ENCODE peak calls at places on chromosomes 3 and 15, in six cellular contexts. Q is MM.1S, B is vagina, L is keratinocyte, D is astrocyte, V is tibial artery. M is an unnamed sample.

GRCh38 chr15:52037889-52038505 is 19.0 kb downstream of the MAPK6 start:
- DNase-seq in Q (no peak), B (no peak), L (no peak), D (no peak), V (no peak), M (no peak)

GRCh38 chr3:45092132-45093031 is 53.8 kb downstream of the CDCP1 start:
- DNase-seq in Q (no peak), B (no peak), L (peak; percentile 81), D (peak; percentile 93), V (no peak), M (peak; percentile 66)

GRCh38 chr3:151460774-151461450 is at the start of gene IGSF10:
- DNase-seq in Q (no peak), B (no peak), L (no peak), D (no peak), V (peak; percentile 67), M (no peak)

GRCh38 chr3:167843483-167843882 is 108.0 kb downstream of the SERPINI1 start:
- DNase-seq in Q (no peak), B (no peak), L (no peak), D (no peak), V (no peak), M (no peak)

GRCh38 chr15:49331951-49332350 is 91.1 kb upstream of the FGF7 start:
- DNase-seq in Q (no peak), B (no peak), L (no peak), D (peak; percentile 16), V (no peak), M (no peak)

GRCh38 chr3:36543276-36543997 is 163.1 kb downstream of the STAC start:
- DNase-seq in Q (no peak), B (no peak), L (no peak), D (peak; percentile 37), V (no peak), M (no peak)

GRCh38 chr3:117645561-117646242 is 936.1 kb downstream of the TUSC7 start:
- DNase-seq in Q (peak; percentile 73), B (no peak), L (no peak), D (no peak), V (no peak), M (no peak)

GRCh38 chr15:43998607-43999006 is 171.8 kb downstream of the WDR76 start:
- DNase-seq in Q (no peak), B (no peak), L (no peak), D (peak; percentile 75), V (no peak), M (no peak)

GRCh38 chr3:185995352-185995751 is 57.5 kb upstream of the TRA2B start:
- DNase-seq in Q (no peak), B (no peak), L (no peak), D (peak; percentile 81), V (no peak), M (peak; percentile 12)

GRCh38 chr3:47057212-47057671 is 77.8 kb downstream of the NBEAL2 start:
- DNase-seq in Q (no peak), B (no peak), L (no peak), D (peak; percentile 69), V (no peak), M (no peak)

GRCh38 chr3:56144792-56145191 is 323.5 kb downstream of the ERC2 start:
- DNase-seq in Q (no peak), B (no peak), L (no peak), D (no peak), V (no peak), M (no peak)

GRCh38 chr3:195042741-195043611 is 228.0 kb downstream of the XXYLT1 start:
- DNase-seq in Q (no peak), B (no peak), L (no peak), D (no peak), V (peak; percentile 33), M (no peak)

GRCh38 chr3:127140501-127141460 is 52.1 kb upstream of the PRR23E start:
- DNase-seq in Q (no peak), B (no peak), L (no peak), D (no peak), V (peak; percentile 53), M (no peak)

GRCh38 chr3:184604956-184605290 is 43.3 kb downstream of the EPHB3 start:
- DNase-seq in Q (no peak), B (no peak), L (no peak), D (no peak), V (no peak), M (no peak)
- H3K27me3 ChIP-seq in Q (peaks cover 57% of the 10 kb centered on the region), B (no peaks in the 10 kb centered on the region), L (peaks cover 13% of the 10 kb centered on the region), D (peaks cover 44% of the 10 kb centered on the region), V (peaks cover 52% of the 10 kb centered on the region), M (peaks cover 30% of the 10 kb centered on the region)

DNA sequence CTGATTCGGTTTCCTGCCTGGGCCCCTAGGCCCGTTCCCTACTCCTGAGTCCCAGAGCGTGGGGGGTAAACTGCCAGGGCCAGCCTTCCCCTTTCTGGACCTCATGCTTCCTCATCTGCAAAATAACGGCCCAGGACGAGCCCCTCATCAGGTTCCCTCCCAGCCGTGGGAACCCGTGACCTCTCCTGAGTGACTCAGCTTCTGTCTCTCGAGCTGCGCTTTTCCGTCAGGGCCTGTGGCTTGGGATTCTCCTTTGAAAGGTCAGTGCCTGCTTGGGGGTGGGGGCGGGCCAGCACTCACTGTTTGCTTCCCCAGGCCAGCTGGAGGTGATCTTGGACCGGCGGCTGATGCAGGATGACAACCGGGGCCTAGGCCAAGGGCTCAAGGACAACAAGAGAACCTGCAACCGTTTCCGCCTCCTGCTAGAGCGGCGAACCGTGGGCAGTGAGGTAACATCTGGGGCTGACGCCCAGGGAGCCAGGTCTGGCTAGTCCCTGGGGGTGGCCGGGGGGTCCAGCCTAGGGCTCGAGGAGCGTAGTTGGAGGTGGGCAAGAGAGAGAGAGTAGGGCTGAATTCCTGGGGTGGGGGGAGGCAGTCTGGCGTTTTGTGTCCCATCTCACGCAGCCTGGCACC is 12.8 kb downstream of the MAN2A2 start:
- DNase-seq in Q (no peak), B (peak; percentile 88), L (no peak), D (no peak), V (no peak), M (no peak)
- TF ChIP-seq CTCF in Q (no peak), B (no peak), L (no peak), D (no peak), V (no peak), M (no peak)

GRCh38 chr15:40618023-40618422 is 24.0 kb downstream of the KNL1 start:
- DNase-seq in Q (no peak), B (no peak), L (no peak), D (no peak), V (no peak), M (no peak)

DNA sequence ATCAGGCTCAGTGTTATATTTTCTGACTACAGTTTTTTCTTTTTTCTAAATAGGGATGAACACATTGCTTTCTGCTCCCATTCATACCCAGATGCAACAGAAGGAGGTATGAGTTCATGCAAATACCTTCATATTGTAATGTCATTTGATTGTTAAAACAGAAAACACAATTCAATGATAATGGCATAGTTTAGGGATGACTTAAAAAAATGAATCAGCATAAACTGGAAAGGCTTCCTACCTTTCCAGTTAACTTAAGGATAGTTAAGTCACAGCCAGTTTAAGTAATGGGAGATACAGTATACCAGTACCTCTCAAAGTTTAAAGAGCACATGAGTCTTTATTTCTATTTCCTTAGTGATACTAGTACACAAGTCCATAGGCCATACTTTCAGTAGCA is 24.9 kb downstream of the KNL1 start:
- DNase-seq in Q (no peak), B (no peak), L (no peak), D (peak; percentile 25), V (no peak), M (no peak)
- H3K36me3 ChIP-seq in Q (no peaks in the 10 kb centered on the region), B (no peaks in the 10 kb centered on the region), L (no peaks in the 10 kb centered on the region), D (peaks cover 9% of the 10 kb centered on the region), V (no peaks in the 10 kb centered on the region), M (no peaks in the 10 kb centered on the region)

GRCh38 chr15:89495638-89496145 is 691 bp downstream of the RHCG start:
- DNase-seq in Q (peak; percentile 60), B (peak; percentile 64), L (no peak), D (no peak), V (peak; percentile 48), M (no peak)
- H3K27me3 ChIP-seq in Q (peaks cover 26% of the 10 kb centered on the region), B (peaks cover 9% of the 10 kb centered on the region), L (peaks cover 15% of the 10 kb centered on the region), D (peaks cover 35% of the 10 kb centered on the region), V (peaks cover 86% of the 10 kb centered on the region), M (peaks cover 35% of the 10 kb centered on the region)

GRCh38 chr3:13825821-13826220 is 54.0 kb downstream of the WNT7A start:
- DNase-seq in Q (no peak), B (no peak), L (no peak), D (no peak), V (no peak), M (no peak)

GRCh38 chr3:13825317-13825590 is 54.6 kb downstream of the WNT7A start:
- DNase-seq in Q (no peak), B (no peak), L (no peak), D (no peak), V (no peak), M (no peak)

GRCh38 chr3:13827699-13828098 is 52.2 kb downstream of the WNT7A start:
- DNase-seq in Q (no peak), B (no peak), L (no peak), D (no peak), V (no peak), M (no peak)

GRCh38 chr3:13827256-13827655 is 52.6 kb downstream of the WNT7A start:
- DNase-seq in Q (no peak), B (no peak), L (no peak), D (no peak), V (no peak), M (no peak)

DNA sequence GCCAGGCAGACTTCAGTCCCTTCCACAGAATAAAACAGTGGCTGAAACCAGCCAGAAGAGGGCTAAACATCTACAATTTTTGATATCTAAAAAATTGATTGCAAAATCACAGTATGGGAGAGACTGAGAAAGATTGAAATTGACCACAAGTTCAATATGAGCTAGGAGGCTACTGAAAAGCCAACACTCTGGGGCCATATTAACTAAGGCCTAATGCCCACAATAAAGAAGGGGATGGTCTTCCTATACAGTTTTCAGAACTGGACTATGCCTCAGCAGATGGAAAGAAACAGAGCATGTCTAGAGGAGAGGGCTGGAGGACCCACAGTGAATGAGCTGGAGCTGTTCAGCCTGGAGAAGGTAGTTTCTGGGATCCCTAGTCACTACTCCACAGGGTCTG is 53.2 kb downstream of the WNT7A start:
- DNase-seq in Q (no peak), B (no peak), L (no peak), D (no peak), V (no peak), M (no peak)
- TF ChIP-seq CTCF in Q (no peak), B (no peak), L (no peak), D (no peak), V (no peak), M (no peak)

GRCh38 chr3:98514948-98515347 is 7.8 kb downstream of the CLDND1 start:
- DNase-seq in Q (no peak), B (no peak), L (no peak), D (no peak), V (no peak), M (no peak)
- H3K36me3 ChIP-seq in Q (no peaks in the 10 kb centered on the region), B (no peaks in the 10 kb centered on the region), L (peaks cover 13% of the 10 kb centered on the region), D (peaks cover 40% of the 10 kb centered on the region), V (peaks cover 71% of the 10 kb centered on the region), M (no peaks in the 10 kb centered on the region)

M was measured in BJ.